ENCODE peak calls at places on chromosomes 3 and 15, in nine cellular contexts. X is A549, N is kidney tubule cell, Q is GM20000, Y is HT-29, U is cardiac muscle cell, D is IMR-90, G is SW480, Z is skeletal muscle cell. A is an unnamed sample.

GRCh38 chr3:142888484-142889262 is at the start of gene PCOLCE2:
- DNase-seq in D (no peak), Y (no peak), N (peak), U (peak), Q (peak), Z (no peak), X (peak), G (peak), A (peak)

GRCh38 chr3:139302084-139302800 is 41.6 kb upstream of the MRPS22 start:
- DNase-seq in Z (peak), Y (peak), Q (no peak), G (peak), X (peak), D (peak), N (peak), U (no peak), A (no peak)

GRCh38 chr3:53635041-53635440 is 140.6 kb downstream of the CACNA1D start:
- DNase-seq in Y (no peak), X (no peak), Z (no peak), D (no peak), N (no peak), Q (no peak), U (no peak), G (no peak), A (no peak)

GRCh38 chr3:32177702-32178198 is 60.7 kb upstream of the CMTM8 start:
- DNase-seq in Q (peak), G (peak), D (peak), X (peak), U (peak), N (peak), Y (peak), Z (peak), A (peak)

GRCh38 chr3:32245200-32245599 is 6.7 kb downstream of the CMTM8 start:
- DNase-seq in Q (no peak), G (no peak), U (no peak), N (no peak), D (no peak), Z (no peak), X (no peak), Y (no peak), A (no peak)

GRCh38 chr3:57078366-57079220 is 18.1 kb downstream of the SPATA12 start:
- DNase-seq in X (peak), U (peak), G (peak), Y (peak), Q (peak), Z (peak), N (peak), D (peak), A (peak)

GRCh38 chr15:58604455-58604923 is 145.0 kb downstream of the ADAM10 start:
- DNase-seq in U (no peak), Q (no peak), N (no peak), Z (no peak), G (no peak), Y (peak), X (no peak), D (no peak), A (no peak)

GRCh38 chr15:60093273-60094067 is 89.4 kb downstream of the FOXB1 start:
- DNase-seq in D (no peak), U (no peak), Y (peak), X (no peak), Z (no peak), N (no peak), Q (no peak), G (peak), A (no peak)

GRCh38 chr3:52044869-52045616 is 11.3 kb downstream of the DUSP7 start:
- DNase-seq in Z (no peak), U (no peak), Q (no peak), G (no peak), X (no peak), Y (no peak), N (no peak), D (no peak), A (no peak)

A was measured in testis.